ENCODE peak calls at places on chromosomes 6 and 20, in five cellular contexts. G, E, M, K and L are unnamed samples.

GRCh38 chr6:153563001-153563400 is 431.9 kb upstream of the RGS17 start:
- DNase-seq in M (no peak), E (no peak), G (no peak), K (no peak), L (no peak)

GRCh38 chr6:155187096-155187495 is 76.7 kb upstream of the CLDN20 start:
- DNase-seq in K (no peak), M (no peak), E (no peak), G (no peak), L (no peak)

GRCh38 chr20:20205862-20206236 is 153.5 kb downstream of the CFAP61 start:
- DNase-seq in G (no peak), E (no peak), M (no peak), K (no peak), L (no peak)

GRCh38 chr6:136866872-136867416 is 44.6 kb downstream of the PEX7 start:
- DNase-seq in E (no peak), G (no peak), M (no peak), K (no peak), L (no peak)

GRCh38 chr20:52242237-52243230 is 51.0 kb upstream of the ZFP64 start:
- DNase-seq in E (peak; percentile 10), K (no peak), M (no peak), G (peak; percentile 31), L (no peak)

GRCh38 chr6:142926494-142927273 is 18.3 kb downstream of the HIVEP2 start:
- DNase-seq in G (peak; percentile 89), M (peak; percentile 61), K (peak; percentile 94), E (peak; percentile 85), L (no peak)

GRCh38 chr6:27130668-27131428 is 116.7 kb upstream of the PRSS16 start:
- DNase-seq in G (no peak), E (no peak), K (no peak), M (no peak), L (no peak)

GRCh38 chr20:43458422-43458924 is 777 bp downstream of the SRSF6 start:
- DNase-seq in G (peak; percentile 39), E (no peak), K (no peak), M (no peak), L (no peak)

GRCh38 chr6:44254201-44254956 is 2.9 kb downstream of the SLC35B2 start:
- DNase-seq in K (no peak), E (no peak), M (no peak), G (no peak), L (no peak)

GRCh38 chr20:59735486-59735885 is 131.1 kb downstream of the PHACTR3 start:
- DNase-seq in E (no peak), K (no peak), M (no peak), G (no peak), L (no peak)

GRCh38 chr20:29079769-29080690 is 2177.4 kb upstream of the DEFB115 start:
- DNase-seq in E (no peak), K (no peak), G (no peak), M (no peak), L (no peak)

GRCh38 chr6:149094934-149095341 is 222.6 kb upstream of the TAB2 start:
- DNase-seq in M (no peak), K (peak; percentile 78), G (no peak), E (no peak), L (no peak)

GRCh38 chr20:37670426-37670825 is 23.4 kb upstream of the CTNNBL1 start:
- DNase-seq in E (peak; percentile 23), K (no peak), G (no peak), M (no peak), L (no peak)

GRCh38 chr6:5723905-5724691 is 282.6 kb downstream of the NRN1 start:
- DNase-seq in M (no peak), E (no peak), G (peak; percentile 86), K (peak; percentile 62), L (no peak)

GRCh38 chr6:43776115-43776798 is 6.2 kb downstream of the VEGFA start:
- DNase-seq in K (no peak), E (no peak), G (no peak), M (no peak), L (no peak)

GRCh38 chr20:59559024-59559817 is 45.1 kb upstream of the PHACTR3 start:
- DNase-seq in K (no peak), G (no peak), M (no peak), E (no peak), L (no peak)

GRCh38 chr6:170150590-170150945 is 140.3 kb downstream of the DLL1 start:
- DNase-seq in M (no peak), E (no peak), K (no peak), G (no peak), L (no peak)

GRCh38 chr6:131597448-131597847 is 24.4 kb downstream of the ARG1 start:
- DNase-seq in G (no peak), K (no peak), M (peak; percentile 14), E (no peak), L (no peak)

GRCh38 chr20:47067776-47068175 is 173.1 kb downstream of the EYA2 start:
- DNase-seq in G (no peak), E (no peak), M (no peak), K (no peak), L (no peak)

GRCh38 chr6:498795-499231 is 107.3 kb downstream of the IRF4 start:
- DNase-seq in E (no peak), K (peak; percentile 88), G (peak; percentile 31), M (no peak), L (no peak)

GRCh38 chr6:142886431-142887170 is 58.4 kb downstream of the HIVEP2 start:
- DNase-seq in K (peak; percentile 67), G (peak; percentile 25), M (no peak), E (no peak), L (no peak)

GRCh38 chr6:136063095-136063494 is 187.0 kb downstream of the MTFR2 start:
- DNase-seq in K (no peak), E (no peak), G (no peak), M (no peak), L (no peak)

GRCh38 chr6:85417336-85417735 is 32.5 kb upstream of the NT5E start:
- DNase-seq in E (no peak), K (no peak), M (no peak), G (no peak), L (no peak)

GRCh38 chr6:42166444-42167141 is 6.6 kb upstream of the GUCA1A start:
- DNase-seq in G (peak; percentile 89), K (peak; percentile 95), E (peak; percentile 74), M (peak; percentile 83), L (peak; percentile 92)

GRCh38 chr6:2124260-2124709 is 121.1 kb downstream of the GMDS start:
- DNase-seq in E (no peak), K (no peak), G (no peak), M (peak; percentile 44), L (no peak)

GRCh38 chr6:109894181-109894580 is 83.9 kb upstream of the GPR6 start:
- DNase-seq in E (no peak), G (no peak), K (no peak), M (no peak), L (no peak)